ENCODE peak calls at places on chromosomes 11 and 22, in nine cellular contexts. R is CD8-positive, alpha-beta T cell; T is MM.1S; D is endothelial cell of umbilical vein; Q is heart right ventricle; W is Peyer's patch; O is effector memory CD4-positive, alpha-beta T cell; B is pancreas; Y is uterus. G is an unnamed sample. For H3K4me1 and H3K27me3, the result is how much of the 10 kb centered on the place peaks cover.

GRCh38 chr11:66333896-66334604 is 2.2 kb downstream of the RIN1 start:
- DNase-seq in O (no peak), Q (no peak), R (no peak), D (no peak), Y (no peak), W (no peak), T (no peak), B (no peak), G (peak)

GRCh38 chr22:40479887-40480538 is 109.6 kb downstream of the SGSM3 start:
- DNase-seq in B (no peak), T (no peak), O (no peak), R (no peak), Q (no peak), Y (no peak), D (no peak), W (no peak), G (no peak)

GRCh38 chr11:104837969-104838639 is 60.2 kb downstream of the CASP12 start:
- DNase-seq in R (no peak), Q (no peak), B (no peak), O (no peak), T (no peak), D (no peak), W (no peak), Y (no peak), G (no peak)

GRCh38 chr11:44842219-44842618 is 108.5 kb downstream of the TP53I11 start:
- DNase-seq in Y (no peak), D (no peak), O (no peak), B (no peak), T (no peak), Q (no peak), W (no peak), R (no peak), G (no peak)

GRCh38 chr11:101176381-101176780 is 46.8 kb upstream of the PGR start:
- DNase-seq in T (no peak), D (no peak), W (no peak), O (no peak), Y (no peak), Q (no peak), B (no peak), R (no peak), G (no peak)

GRCh38 chr11:118012083-118012669 is 26.0 kb downstream of the IL10RA start:
- DNase-seq in O (no peak), Y (no peak), D (peak), B (no peak), R (peak), Q (no peak), T (peak), W (peak), G (no peak)

GRCh38 chr11:96241351-96241841 is 101.6 kb downstream of the MAML2 start:
- DNase-seq in Y (no peak), D (no peak), O (no peak), R (no peak), T (no peak), B (no peak), W (peak), Q (no peak), G (no peak)

GRCh38 chr22:47587361-47587760 is 824.9 kb downstream of the TBC1D22A start:
- DNase-seq in Y (no peak), D (no peak), T (no peak), B (no peak), W (no peak), Q (no peak), R (no peak), O (no peak), G (no peak)

GRCh38 chr11:94175545-94175944 is 46.9 kb downstream of the PANX1 start:
- DNase-seq in Q (no peak), Y (no peak), R (no peak), D (no peak), T (no peak), W (no peak), B (no peak), O (no peak), G (no peak)

DNA sequence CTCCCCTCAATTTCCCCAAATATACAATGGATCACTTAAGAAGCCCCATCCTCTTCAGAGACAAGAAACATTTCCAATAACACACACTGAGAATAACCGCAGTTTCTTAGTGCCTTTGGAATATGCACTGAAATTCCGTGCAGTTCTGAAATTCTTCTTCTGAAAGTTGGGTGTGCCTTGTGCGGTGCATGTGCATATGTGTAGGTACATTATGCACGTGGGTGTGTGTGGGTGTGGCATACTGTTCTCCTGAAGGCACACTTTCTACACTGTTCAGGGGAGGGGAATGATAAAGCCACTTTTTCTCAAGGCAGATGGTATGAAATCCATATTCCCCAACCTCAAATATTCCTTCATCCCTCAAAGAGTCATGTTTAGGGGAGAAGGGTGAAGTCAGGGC is 1.7 kb downstream of the EXPH5 start:
- DNase-seq in Y (no peak), W (peak), R (no peak), T (no peak), O (no peak), B (no peak), D (no peak), Q (no peak), G (no peak)
- H3K4me3 ChIP-seq in Y (no peak), W (no peak), R (no peak), T (no peak), O (no peak), B (no peak), D (no peak), Q (no peak), G (peak)

DNA sequence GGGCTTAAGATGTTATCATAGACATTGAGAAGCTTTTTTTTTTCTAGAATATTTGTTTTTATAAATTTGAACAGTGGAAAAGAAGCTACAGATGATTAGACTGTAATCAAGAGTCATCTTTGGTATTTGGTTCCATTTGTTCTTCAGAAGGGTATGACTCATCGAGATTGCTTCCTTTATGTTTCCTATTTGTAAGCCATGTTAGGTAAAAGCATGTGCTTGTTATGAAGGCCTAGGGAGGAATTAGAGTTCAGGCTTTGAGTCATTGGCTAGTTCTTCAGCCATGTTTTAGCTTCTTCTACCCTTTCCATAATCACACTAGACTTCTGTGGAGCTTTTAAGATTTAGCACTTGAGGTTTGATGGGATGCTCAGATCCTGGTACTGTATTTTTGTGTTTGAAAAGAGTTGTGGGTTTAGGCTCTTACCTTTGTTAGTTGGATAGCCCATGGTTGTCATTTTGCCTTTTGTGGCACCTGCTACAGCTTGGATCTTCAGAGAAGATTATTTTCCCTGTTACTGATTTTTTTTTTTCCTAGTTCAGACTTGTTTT is 44.3 kb downstream of the POLD3 start:
- DNase-seq in Y (no peak), R (no peak), Q (no peak), B (no peak), O (no peak), T (no peak), D (peak), W (no peak), G (no peak)
- H3K4me1 ChIP-seq in Y (under half), R (under half), Q (under half), B (under half), O (under half), T (under half), D (under half), W (under half), G (under half)

DNA sequence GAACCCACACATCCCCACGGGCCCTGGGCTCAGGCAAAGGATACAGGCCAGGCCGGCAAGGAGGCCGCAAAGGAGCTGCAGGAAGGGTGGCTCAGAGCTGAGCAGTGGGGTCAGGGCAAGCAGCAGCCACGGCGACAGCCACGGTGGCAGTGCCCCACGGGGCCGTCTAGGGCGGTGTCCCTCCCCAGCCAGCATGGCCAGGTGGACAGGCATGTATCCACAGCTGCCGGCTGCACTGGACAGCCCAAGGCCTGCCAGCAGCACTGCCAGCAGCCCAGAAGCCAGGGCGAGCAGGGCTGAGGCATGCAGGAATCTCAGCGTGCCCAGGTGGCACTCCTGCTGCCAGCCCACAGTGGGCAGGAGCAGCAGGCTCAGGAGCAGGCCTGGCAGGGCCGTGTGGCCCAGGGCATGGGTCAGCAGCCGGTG is 4.0 kb downstream of the RHBDD3 start:
- DNase-seq in R (no peak), D (no peak), B (peak), T (no peak), O (no peak), W (no peak), Y (no peak), Q (no peak), G (no peak)
- H3K27me3 ChIP-seq in R (under half), D (under half), B (under half), T (under half), O (under half), W (under half), Y (under half), Q (under half), G (under half)

DNA sequence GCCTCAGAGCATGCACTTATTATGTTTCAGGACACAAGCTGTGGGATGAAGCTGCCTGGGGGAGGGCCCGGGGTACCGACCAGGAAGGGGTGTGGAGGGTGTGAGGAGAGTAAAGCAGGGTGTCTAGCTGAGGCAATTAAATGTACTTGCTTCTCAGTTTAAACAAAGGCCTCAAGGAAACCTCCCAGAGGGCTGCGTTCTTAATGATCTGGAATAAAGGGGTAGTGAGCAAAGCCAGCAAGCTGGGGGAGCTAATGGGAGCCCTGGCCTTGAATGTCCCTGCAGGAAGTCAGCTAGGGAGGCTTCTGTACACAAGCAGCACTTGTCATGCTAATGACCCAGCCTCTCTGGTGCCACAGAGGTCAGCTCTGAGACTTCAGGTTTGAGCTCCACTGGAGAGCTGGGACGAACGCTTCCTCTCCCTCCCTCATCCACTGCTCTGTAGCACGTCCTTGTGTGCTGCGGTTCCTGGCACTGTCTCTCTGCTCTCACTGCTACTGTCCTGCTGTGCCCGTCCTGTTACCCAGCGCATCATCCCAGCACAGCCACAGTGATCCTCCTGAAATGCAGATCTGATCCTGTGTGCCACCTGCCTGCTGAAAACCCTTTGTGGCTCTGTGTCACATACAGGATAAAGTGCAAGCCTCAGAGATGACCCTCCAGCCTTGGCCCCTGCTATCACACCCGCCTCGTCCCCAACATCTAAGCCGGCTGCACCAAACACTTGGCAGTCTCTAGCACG is 159.7 kb downstream of the DBX1 start:
- DNase-seq in T (no peak), D (no peak), W (peak), B (peak), Y (no peak), O (no peak), R (no peak), Q (peak), G (no peak)
- H3K4me3 ChIP-seq in T (no peak), D (no peak), W (no peak), B (no peak), Y (no peak), O (no peak), R (no peak), Q (no peak), G (no peak)

DNA sequence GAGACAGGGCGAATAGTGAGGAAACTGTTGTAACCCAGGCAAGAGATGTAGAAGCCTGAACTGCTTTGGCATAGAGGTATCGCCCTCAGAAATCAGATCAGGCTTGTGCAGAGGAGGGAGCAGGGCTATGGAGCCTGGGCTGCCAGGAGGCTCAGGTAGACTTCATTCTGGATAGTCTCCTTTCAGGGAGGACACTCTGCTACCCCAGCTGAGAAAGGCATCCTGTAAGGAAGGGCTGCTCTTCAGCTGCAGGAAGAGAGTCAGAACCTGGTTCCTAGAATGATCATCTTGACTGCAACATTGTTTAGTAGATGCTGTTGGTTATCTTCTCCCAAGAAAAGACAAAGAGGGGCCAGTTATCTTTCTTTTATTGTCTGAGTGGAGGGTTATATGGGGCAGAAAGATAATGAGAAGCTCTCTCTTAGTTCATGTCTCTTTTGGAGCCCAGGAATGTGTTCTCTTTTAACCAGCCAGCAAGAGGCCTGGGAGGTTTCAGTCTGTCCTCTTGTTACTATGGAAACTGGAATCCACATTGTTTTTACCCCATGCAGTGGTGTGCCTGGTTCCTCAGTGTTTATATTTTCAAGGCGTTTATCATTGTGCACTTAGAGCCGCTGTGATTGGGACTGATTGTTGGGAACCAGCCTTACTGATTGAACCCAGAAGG is 95.7 kb downstream of the STIM1 start:
- DNase-seq in Q (no peak), T (peak), D (no peak), W (no peak), B (no peak), O (no peak), Y (no peak), R (no peak), G (no peak)
- H3K4me1 ChIP-seq in Q (under half), T (half or more), D (under half), W (under half), B (under half), O (half or more), Y (under half), R (half or more), G (under half)

GRCh38 chr11:64718084-64718779 is 4.8 kb downstream of the NRXN2 start:
- DNase-seq in Q (no peak), O (no peak), D (no peak), T (no peak), B (no peak), Y (no peak), R (no peak), W (no peak), G (peak)

GRCh38 chr11:64714664-64715063 is 8.3 kb downstream of the NRXN2 start:
- DNase-seq in B (no peak), Y (no peak), D (no peak), R (no peak), W (no peak), T (no peak), O (no peak), Q (no peak), G (no peak)

GRCh38 chr11:64717268-64717578 is 5.8 kb downstream of the NRXN2 start:
- DNase-seq in Q (no peak), T (no peak), W (no peak), B (no peak), O (no peak), D (no peak), R (no peak), Y (no peak), G (no peak)

GRCh38 chr11:64715756-64716470 is 7.1 kb downstream of the NRXN2 start:
- DNase-seq in T (no peak), Y (no peak), R (no peak), Q (no peak), W (no peak), O (no peak), D (no peak), B (no peak), G (no peak)

DNA sequence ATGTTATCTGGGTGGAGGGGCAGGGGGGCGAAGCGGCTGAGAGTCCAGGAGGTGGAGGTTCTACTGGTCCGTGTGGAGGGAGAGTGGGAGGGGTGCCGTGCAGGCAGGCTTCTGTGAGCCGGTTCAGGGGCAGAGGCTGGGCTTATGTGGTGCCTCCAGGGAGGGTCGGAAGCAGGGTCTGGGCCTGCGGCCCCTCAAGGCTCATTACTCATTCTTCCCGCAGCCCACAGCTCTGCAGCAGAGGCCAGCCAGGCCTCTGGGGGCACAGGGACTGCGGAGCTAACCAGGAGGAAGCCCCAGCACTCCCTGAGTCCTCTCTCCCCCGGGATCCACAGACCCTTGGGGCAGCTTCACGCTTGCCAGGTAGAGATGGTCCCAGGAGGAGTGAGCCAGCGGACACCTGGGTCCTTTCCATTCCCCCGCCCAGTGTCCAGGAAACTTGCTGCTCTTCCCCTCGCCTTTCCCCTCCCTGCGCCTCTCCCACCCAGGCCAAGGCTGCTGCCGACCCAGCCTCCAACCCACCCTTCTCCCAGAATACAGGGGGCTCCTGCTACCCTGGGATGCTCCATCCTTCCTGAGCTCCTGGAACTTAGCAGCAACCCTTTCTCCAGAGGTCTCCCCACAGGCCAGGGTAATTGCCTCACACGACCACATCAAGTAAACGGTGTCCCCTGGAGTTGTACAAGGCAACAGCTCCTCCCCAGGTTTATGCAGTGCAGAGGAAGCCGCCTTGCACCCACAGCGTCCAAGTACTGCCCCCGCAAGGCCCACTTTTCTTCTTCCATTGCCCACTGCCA is 6.3 kb downstream of the NRXN2 start:
- DNase-seq in O (no peak), Q (no peak), Y (no peak), T (no peak), W (no peak), D (no peak), B (no peak), R (no peak), G (no peak)
- H3K27me3 ChIP-seq in O (under half), Q (half or more), Y (under half), T (half or more), W (under half), D (under half), B (under half), R (under half), G (half or more)

GRCh38 chr11:57729479-57729878 is 11.8 kb upstream of the SELENOH start:
- DNase-seq in Q (no peak), Y (no peak), T (no peak), O (no peak), B (no peak), W (no peak), R (no peak), D (no peak), G (no peak)
- H3K4me3 ChIP-seq in Q (no peak), Y (no peak), T (no peak), O (no peak), B (no peak), W (no peak), R (no peak), D (no peak), G (no peak)

GRCh38 chr11:3162410-3163240 is 2.5 kb downstream of the OSBPL5 start:
- DNase-seq in O (no peak), Y (peak), D (no peak), T (no peak), B (peak), Q (no peak), W (no peak), R (no peak), G (peak)
- H3K4me1 ChIP-seq in O (under half), Y (under half), D (under half), T (under half), B (under half), Q (half or more), W (under half), R (under half), G (under half)

GRCh38 chr11:7570938-7571337 is 57.1 kb downstream of the PPFIBP2 start:
- DNase-seq in D (no peak), Q (no peak), T (no peak), B (no peak), W (no peak), O (no peak), R (no peak), Y (no peak), G (no peak)
- H3K27me3 ChIP-seq in D (under half), Q (under half), T (under half), B (under half), W (under half), O (under half), R (under half), Y (under half), G (under half)